ENCODE peak calls at places on chromosomes 12 and 14, in four cellular contexts. Z is IMR-90, N is spleen, G is tibial nerve. P is an unnamed sample. For H3K4me1 and H3K36me3, the result is how much of the 10 kb centered on the place peaks cover.

GRCh38 chr12:118189761-118190181 is 53.8 kb downstream of the PEBP1 start:
- DNase-seq in Z (peak), G (peak), N (no peak), P (peak)

GRCh38 chr14:95549656-95550585 is 15.1 kb downstream of the GLRX5 start:
- DNase-seq in N (no peak), Z (no peak), G (no peak), P (no peak)

GRCh38 chr12:27424631-27425230 is 21.8 kb upstream of the SMCO2 start:
- DNase-seq in Z (peak), G (no peak), N (no peak), P (peak)

GRCh38 chr12:102539651-102540553 is 59.5 kb upstream of the IGF1 start:
- DNase-seq in G (no peak), N (no peak), Z (peak), P (peak)

GRCh38 chr12:82627799-82628198 is 58.9 kb upstream of the TMTC2 start:
- DNase-seq in G (no peak), N (no peak), Z (peak), P (peak)

GRCh38 chr12:79934309-79935020 is 432 bp downstream of the PPP1R12A start:
- DNase-seq in N (peak), G (peak), Z (peak), P (no peak)

GRCh38 chr12:45388545-45388944 is 172.7 kb downstream of the ANO6 start:
- DNase-seq in N (no peak), G (peak), Z (peak), P (peak)

GRCh38 chr12:98227162-98227561 is 288.2 kb upstream of the TMPO start:
- DNase-seq in N (no peak), Z (peak), G (no peak), P (peak)

GRCh38 chr14:24425704-24426103 is 3.8 kb downstream of the CBLN3 start:
- DNase-seq in G (peak), N (no peak), Z (peak), P (peak)

GRCh38 chr14:91873476-91874265 is 6.3 kb upstream of the TC2N start:
- DNase-seq in G (no peak), N (peak), Z (peak), P (peak)

GRCh38 chr12:17284873-17285272 is 678.9 kb upstream of the LMO3 start:
- DNase-seq in N (no peak), Z (no peak), G (no peak), P (no peak)

GRCh38 chr14:56154321-56154720 is 36.1 kb downstream of the PELI2 start:
- DNase-seq in N (no peak), Z (no peak), G (no peak), P (no peak)

GRCh38 chr12:74906224-74906623 is 303.4 kb downstream of the KCNC2 start:
- DNase-seq in N (no peak), G (no peak), Z (no peak), P (no peak)

GRCh38 chr12:64665506-64665905 is 55.2 kb downstream of the RASSF3 start:
- DNase-seq in G (no peak), N (no peak), Z (no peak), P (peak)

GRCh38 chr12:115337693-115338543 is 653.9 kb upstream of the TBX3 start:
- DNase-seq in G (peak), N (no peak), Z (peak), P (no peak)

GRCh38 chr14:96748371-96748770 is 48.8 kb upstream of the VRK1 start:
- DNase-seq in G (no peak), Z (no peak), N (no peak), P (no peak)

GRCh38 chr12:4909734-4910501 is at the start of gene KCNA1:
- DNase-seq in G (no peak), Z (no peak), N (no peak), P (peak)

GRCh38 chr12:116640320-116640719 is 81.1 kb downstream of the MAP1LC3B2 start:
- DNase-seq in N (no peak), Z (no peak), G (no peak), P (no peak)

GRCh38 chr12:56520025-56520810 is 1.4 kb upstream of the RBMS2 start:
- DNase-seq in N (no peak), G (no peak), Z (peak), P (no peak)

GRCh38 chr12:67442347-67442841 is 173.2 kb downstream of the CAND1 start:
- DNase-seq in Z (no peak), N (no peak), G (no peak), P (no peak)

GRCh38 chr14:24092110-24092959 is 1.8 kb upstream of the PCK2 start:
- DNase-seq in G (peak), N (peak), Z (no peak), P (no peak)

GRCh38 chr14:102121567-102121966 is 18.1 kb upstream of the WDR20 start:
- DNase-seq in G (no peak), N (no peak), Z (no peak), P (no peak)

GRCh38 chr14:27366596-27366995 is 768.8 kb upstream of the NOVA1 start:
- DNase-seq in G (no peak), Z (no peak), N (no peak), P (no peak)

GRCh38 chr14:31968107-31968810 is 108.8 kb upstream of the ARHGAP5 start:
- DNase-seq in Z (peak), G (no peak), N (no peak), P (no peak)

GRCh38 chr12:94267530-94267877 is 119.1 kb downstream of the PLXNC1 start:
- DNase-seq in G (peak), N (no peak), Z (no peak), P (no peak)
- H3K4me3 ChIP-seq in G (no peak), N (no peak), Z (no peak), P (no peak)

GRCh38 chr14:93042968-93043940 is 72.5 kb downstream of the ITPK1 start:
- DNase-seq in N (no peak), Z (peak), G (no peak), P (peak)
- H3K4me1 ChIP-seq in N (half or more), Z (under half), G (half or more), P (half or more)

GRCh38 chr12:42447371-42447786 is 121.4 kb downstream of the PPHLN1 start:
- DNase-seq in G (no peak), N (no peak), Z (no peak), P (peak)

GRCh38 chr12:42448841-42449240 is 122.9 kb downstream of the PPHLN1 start:
- DNase-seq in N (no peak), Z (peak), G (no peak), P (no peak)

GRCh38 chr12:42446761-42447160 is 120.8 kb downstream of the PPHLN1 start:
- DNase-seq in G (no peak), Z (no peak), N (no peak), P (peak)

GRCh38 chr12:42444192-42444943 is 118.4 kb downstream of the PPHLN1 start:
- DNase-seq in Z (no peak), N (no peak), G (no peak), P (no peak)

GRCh38 chr12:42445891-42446290 is 119.9 kb downstream of the PPHLN1 start:
- DNase-seq in N (no peak), G (no peak), Z (no peak), P (no peak)
- H3K36me3 ChIP-seq in N (under half), G (half or more), Z (under half), P (under half)

GRCh38 chr14:88791252-88791621 is 1.5 kb downstream of the EML5 start:
- DNase-seq in Z (no peak), N (no peak), G (no peak), P (no peak)
- H3K4me3 ChIP-seq in Z (peak), N (no peak), G (no peak), P (no peak)

DNA sequence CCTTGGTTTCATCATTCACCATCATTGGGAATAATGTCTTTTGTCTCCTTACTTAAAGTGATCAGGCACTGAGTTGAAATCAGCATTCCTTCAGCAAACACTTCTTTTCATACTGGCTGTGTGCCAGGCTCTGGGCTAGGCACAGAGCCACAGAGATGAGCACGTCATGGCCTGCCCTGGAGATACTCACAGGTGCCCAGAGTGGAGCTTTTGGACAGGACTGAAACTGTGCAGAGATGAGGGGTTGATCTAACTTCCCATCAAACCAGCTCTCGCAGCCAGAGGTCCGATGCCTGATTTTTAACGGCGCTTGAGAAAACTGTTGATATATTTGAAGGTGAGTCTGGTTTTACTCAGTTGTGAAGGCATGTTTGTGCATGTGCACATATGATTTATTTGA is 43.1 kb downstream of the CACNA1C start:
- DNase-seq in N (no peak), Z (no peak), G (no peak), P (no peak)
- H3K4me1 ChIP-seq in N (under half), Z (under half), G (under half), P (under half)

GRCh38 chr12:32226768-32227167 is 120.1 kb downstream of the BICD1 start:
- DNase-seq in G (no peak), N (no peak), Z (no peak), P (no peak)

DNA sequence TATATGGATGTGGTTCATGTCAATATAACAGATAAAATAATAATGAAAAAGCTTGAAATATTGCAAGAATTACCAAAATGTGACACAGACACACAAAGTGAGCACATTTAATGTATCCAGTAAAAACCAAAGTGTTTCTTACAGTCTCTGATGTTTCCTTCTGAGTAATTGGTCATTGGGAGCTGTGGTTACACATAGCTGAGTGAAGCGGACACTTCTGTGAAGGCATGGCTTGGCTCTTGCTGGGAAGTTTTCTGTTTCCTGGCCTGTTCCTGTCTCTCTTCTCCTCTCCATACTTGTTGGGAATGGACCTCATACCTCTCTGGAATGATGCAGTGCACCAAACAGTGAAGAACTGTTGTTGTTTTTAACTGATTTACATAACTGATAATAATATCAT is 117.3 kb downstream of the BICD1 start:
- DNase-seq in Z (no peak), G (no peak), N (no peak), P (no peak)
- H3K36me3 ChIP-seq in Z (under half), G (under half), N (under half), P (under half)

DNA sequence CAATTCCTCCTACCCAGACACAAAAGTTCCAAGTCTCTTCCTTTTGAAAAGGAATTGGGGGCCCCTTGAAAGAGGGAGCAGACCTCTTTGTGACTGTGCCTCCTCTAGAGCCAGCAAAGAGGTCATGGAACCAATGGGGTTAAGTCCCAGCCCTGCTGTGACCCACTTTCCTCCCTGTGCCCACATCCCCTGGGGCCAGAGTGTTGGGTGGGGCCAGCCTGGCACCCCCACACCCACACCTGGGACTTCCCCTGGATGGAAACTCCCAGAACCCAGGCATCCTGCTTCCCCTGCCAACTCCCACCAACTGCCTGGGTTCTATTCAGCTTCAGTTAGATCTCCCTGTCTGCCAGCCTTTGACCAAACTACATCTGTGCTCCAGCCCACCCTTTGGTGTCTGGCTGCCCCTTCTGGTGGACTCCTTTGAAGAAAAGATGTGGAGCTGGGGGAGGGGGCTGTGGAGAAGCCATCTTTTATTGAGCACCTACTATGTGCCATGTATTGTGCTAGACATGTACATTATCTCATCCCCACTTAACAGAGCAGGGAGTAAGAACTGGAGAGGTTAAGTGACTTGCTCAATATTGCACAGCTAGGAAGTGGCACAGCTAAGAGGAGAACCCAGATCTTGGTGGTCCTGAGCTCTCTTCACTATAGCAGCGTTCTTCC is 4.6 kb upstream of the RARG start:
- DNase-seq in G (no peak), Z (no peak), N (no peak), P (no peak)
- H3K4me3 ChIP-seq in G (no peak), Z (no peak), N (no peak), P (no peak)

GRCh38 chr12:123032736-123033391 is 52.4 kb downstream of the ARL6IP4 start:
- DNase-seq in Z (no peak), N (peak), G (no peak), P (no peak)
- H3K4me1 ChIP-seq in Z (under half), N (under half), G (under half), P (under half)

GRCh38 chr14:22900088-22900799 is 17.2 kb downstream of the REM2 start:
- DNase-seq in G (peak), N (no peak), Z (peak), P (peak)
- H3K36me3 ChIP-seq in G (half or more), N (under half), Z (under half), P (under half)

DNA sequence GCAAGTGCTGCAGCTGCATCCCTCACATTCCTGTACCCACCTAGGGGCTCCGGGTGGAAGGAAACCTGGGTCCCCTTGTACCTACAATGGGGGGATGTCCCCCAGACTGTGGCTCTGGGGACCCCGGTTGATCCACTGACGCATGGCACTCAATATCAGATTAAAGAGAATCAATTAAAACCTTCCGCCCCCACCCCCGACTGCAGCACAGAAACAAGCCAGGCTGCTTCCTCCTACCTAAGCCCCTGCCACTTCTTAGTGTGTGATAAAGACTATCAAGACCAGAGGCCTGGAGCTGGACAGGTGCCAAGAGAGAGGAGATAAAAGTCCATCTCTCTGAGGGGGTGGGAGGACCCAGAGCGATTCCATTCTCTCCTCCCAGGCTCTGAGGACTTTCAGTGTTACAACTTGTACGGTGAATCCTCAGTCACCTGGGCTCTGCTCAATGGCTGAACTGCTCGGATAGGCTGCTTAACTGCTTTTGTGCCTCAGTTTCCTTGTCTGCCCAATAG is 28.2 kb upstream of the RPLP0 start:
- DNase-seq in Z (no peak), G (no peak), N (no peak), P (peak)
- H3K4me3 ChIP-seq in Z (no peak), G (peak), N (no peak), P (no peak)